ENCODE peak calls at places on chromosomes 11 and 22, in ten cellular contexts. N is AG04450; T is neural progenitor cell; H is body of pancreas; B is left ventricle myocardium inferior; I is Peyer's patch; R is fibroblast of the aortic adventitia; S is sigmoid colon; E is progenitor cell of endocrine pancreas; M is CD4-positive, alpha-beta T cell. A is an unnamed sample.

GRCh38 chr22:26708256-26709009 is 51.0 kb downstream of the MIAT start:
- DNase-seq in S (no peak), E (no peak), T (no peak), I (no peak), B (no peak), N (no peak), H (no peak), M (no peak), R (no peak), A (no peak)

GRCh38 chr22:19368876-19369275 is 62.7 kb downstream of the HIRA start:
- DNase-seq in I (no peak), S (peak; percentile 41), M (no peak), B (no peak), R (no peak), T (no peak), H (no peak), E (no peak), N (no peak), A (no peak)

GRCh38 chr11:67266424-67267187 is at the start of gene GRK2:
- DNase-seq in H (peak; percentile 62), E (no peak), S (peak; percentile 76), M (peak; percentile 19), I (no peak), R (no peak), B (no peak), N (no peak), T (peak; percentile 37), A (peak; percentile 42)

GRCh38 chr11:102007567-102008437 is 39.4 kb upstream of the CFAP300 start:
- DNase-seq in I (no peak), N (peak; percentile 4), S (no peak), R (peak; percentile 70), T (peak; percentile 53), B (no peak), M (no peak), E (no peak), H (peak; percentile 8), A (peak; percentile 70)

GRCh38 chr11:33774356-33775063 is at the start of gene FBXO3:
- DNase-seq in S (peak; percentile 95), H (peak; percentile 92), I (peak; percentile 92), N (peak; percentile 29), M (peak; percentile 87), T (peak; percentile 97), R (peak; percentile 76), B (peak; percentile 90), E (peak; percentile 84), A (peak; percentile 85)

GRCh38 chr11:2929880-2930704 is 872 bp upstream of the PHLDA2 start:
- DNase-seq in N (peak; percentile 18), M (no peak), H (peak; percentile 46), I (peak; percentile 32), T (peak; percentile 63), R (peak; percentile 25), S (peak; percentile 70), E (no peak), B (no peak), A (peak; percentile 76)

GRCh38 chr22:29244785-29245625 is 22.8 kb downstream of the RHBDD3 start:
- DNase-seq in B (no peak), S (peak; percentile 48), E (no peak), R (no peak), I (no peak), M (no peak), T (no peak), N (no peak), H (no peak), A (no peak)

GRCh38 chr11:48108231-48109045 is 108.2 kb upstream of the OR4B1 start:
- DNase-seq in I (no peak), R (no peak), S (no peak), N (no peak), H (no peak), M (no peak), B (no peak), E (no peak), T (no peak), A (no peak)

GRCh38 chr11:112761911-112762685 is 199.1 kb upstream of the NCAM1 start:
- DNase-seq in S (peak; percentile 42), R (no peak), I (no peak), H (no peak), T (no peak), E (no peak), N (no peak), B (no peak), M (no peak), A (no peak)

GRCh38 chr22:29083576-29084566 is 11.0 kb downstream of the KREMEN1 start:
- DNase-seq in R (peak; percentile 29), S (no peak), M (no peak), B (no peak), T (no peak), N (no peak), E (no peak), H (no peak), I (no peak), A (no peak)

GRCh38 chr11:46200537-46201281 is 76.8 kb upstream of the CREB3L1 start:
- DNase-seq in B (no peak), M (no peak), S (no peak), T (no peak), R (no peak), H (no peak), N (no peak), I (no peak), E (no peak), A (peak; percentile 77)

GRCh38 chr11:111373590-111373989 is 5.5 kb downstream of the POU2AF1 start:
- DNase-seq in I (no peak), S (no peak), N (no peak), B (no peak), E (no peak), H (no peak), T (no peak), M (no peak), R (no peak), A (no peak)

GRCh38 chr11:1892558-1892957 is 863 bp upstream of the PRR33 start:
- DNase-seq in I (no peak), T (no peak), R (no peak), S (no peak), E (no peak), M (no peak), N (no peak), H (no peak), B (no peak), A (no peak)

GRCh38 chr11:13333456-13333957 is 55.9 kb downstream of the BMAL1 start:
- DNase-seq in T (no peak), M (no peak), S (no peak), B (no peak), I (no peak), R (no peak), N (no peak), E (no peak), H (peak; percentile 43), A (peak; percentile 84)

GRCh38 chr11:84714316-84714780 is 912.8 kb downstream of the DLG2 start:
- DNase-seq in S (no peak), N (no peak), M (peak; percentile 5), T (peak; percentile 85), H (peak; percentile 75), B (peak; percentile 29), R (peak; percentile 13), E (peak; percentile 68), I (no peak), A (peak; percentile 76)
- TF ChIP-seq CTCF in S (no peak), N (peak; percentile 45), M (no peak), T (peak; percentile 79), H (peak; percentile 62), B (peak; percentile 55), R (peak; percentile 20), E (peak; percentile 76), I (peak; percentile 23), A (peak; percentile 39)

DNA sequence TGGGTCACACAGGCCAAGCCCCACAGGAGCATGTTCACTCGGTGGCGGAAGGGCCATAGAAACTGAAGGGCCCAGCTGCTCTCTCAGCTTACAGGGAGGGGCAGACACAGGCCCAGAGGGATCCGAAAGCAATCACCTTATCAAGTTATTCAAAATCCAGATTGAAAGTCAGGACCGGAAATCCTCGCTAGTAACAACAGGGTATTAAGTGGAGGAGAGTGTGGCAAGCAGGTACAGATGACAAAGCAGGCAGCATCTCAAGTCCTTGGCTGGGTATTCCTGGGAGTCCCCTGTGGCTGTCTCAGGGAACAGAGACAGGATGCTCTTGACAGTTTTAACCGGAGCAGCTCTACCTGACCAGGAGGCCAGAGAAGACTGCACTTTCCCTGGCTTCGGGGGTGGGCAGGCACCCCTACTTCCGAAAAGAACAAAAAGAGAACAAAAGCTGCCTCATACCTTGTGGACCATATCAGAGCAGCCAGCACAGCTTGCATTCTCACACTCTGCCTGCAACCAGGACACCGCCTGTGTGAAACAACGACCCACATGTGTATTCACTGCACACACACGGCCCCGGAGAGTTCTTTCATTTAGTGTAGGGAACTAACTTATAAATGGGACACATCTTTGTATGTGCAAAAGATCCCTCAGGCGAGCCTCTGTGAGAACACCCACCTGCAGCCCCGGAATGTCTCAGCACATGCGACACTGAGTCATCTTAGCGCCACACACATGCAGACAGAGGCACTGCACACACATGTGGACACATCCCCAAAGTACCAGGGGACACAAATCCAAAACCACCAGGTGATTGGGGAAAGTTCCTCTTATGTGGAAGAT is 78.3 kb downstream of the MICAL3 start:
- DNase-seq in N (no peak), B (no peak), T (no peak), M (no peak), R (no peak), H (no peak), I (no peak), E (no peak), S (peak; percentile 54), A (no peak)
- TF ChIP-seq CTCF in N (no peak), B (no peak), T (no peak), M (no peak), R (no peak), H (no peak), I (no peak), E (no peak), S (no peak), A (no peak)

GRCh38 chr11:92826136-92826535 is 143.3 kb upstream of the MTNR1B start:
- DNase-seq in R (no peak), T (no peak), E (no peak), B (no peak), S (no peak), M (no peak), I (no peak), N (no peak), H (no peak), A (peak; percentile 68)

GRCh38 chr11:92827132-92827531 is 142.3 kb upstream of the MTNR1B start:
- DNase-seq in M (no peak), B (no peak), H (no peak), R (no peak), E (no peak), I (no peak), T (no peak), N (no peak), S (no peak), A (no peak)

GRCh38 chr11:92829121-92829520 is 140.3 kb upstream of the MTNR1B start:
- DNase-seq in E (no peak), I (no peak), B (no peak), S (no peak), H (no peak), M (no peak), N (no peak), R (no peak), T (no peak), A (no peak)

GRCh38 chr11:92828576-92828975 is 140.9 kb upstream of the MTNR1B start:
- DNase-seq in N (no peak), S (no peak), B (no peak), T (peak; percentile 76), R (no peak), E (no peak), M (no peak), I (no peak), H (no peak), A (no peak)

GRCh38 chr11:92826597-92826996 is 142.9 kb upstream of the MTNR1B start:
- DNase-seq in S (no peak), M (no peak), I (no peak), H (no peak), R (no peak), B (no peak), E (no peak), N (no peak), T (no peak), A (no peak)
- TF ChIP-seq CTCF in S (no peak), M (no peak), I (no peak), H (no peak), R (no peak), B (peak; percentile 38), E (no peak), N (no peak), T (peak; percentile 5), A (peak; percentile 16)

GRCh38 chr11:124970925-124971324 is 16.9 kb downstream of the CCDC15 start:
- DNase-seq in M (no peak), B (no peak), S (no peak), I (no peak), E (no peak), H (no peak), T (peak; percentile 48), N (no peak), R (peak; percentile 39), A (peak; percentile 66)
- TF ChIP-seq CTCF in M (no peak), B (no peak), S (no peak), I (no peak), E (no peak), H (no peak), T (peak; percentile 43), N (no peak), R (no peak), A (peak; percentile 22)

A was measured in MCF 10A.